ENCODE peak calls at places on chromosomes 16 and 17, in four cellular contexts. Z is astrocyte, J is fibroblast of lung, X is SK-N-SH. G is an unnamed sample. For H3K9me3, the result is how much of the 10 kb centered on the place peaks cover.

GRCh38 chr17:31548709-31549108 is 157.2 kb downstream of the RAB11FIP4 start:
- DNase-seq in Z (no peak), J (no peak), X (peak), G (no peak)

GRCh38 chr17:28398280-28398981 is 7.6 kb downstream of the SLC46A1 start:
- DNase-seq in X (no peak), J (no peak), Z (no peak), G (no peak)

GRCh38 chr17:10171581-10171981 is 26.8 kb downstream of the GAS7 start:
- DNase-seq in J (no peak), Z (no peak), X (no peak), G (peak)

GRCh38 chr17:29608986-29609385 is 13.7 kb downstream of the CORO6 start:
- DNase-seq in J (no peak), X (no peak), Z (no peak), G (no peak)

GRCh38 chr16:53078765-53079484 is 24.1 kb downstream of the CHD9 start:
- DNase-seq in X (no peak), J (no peak), Z (no peak), G (no peak)

GRCh38 chr17:17419621-17420020 is 57.2 kb upstream of the MED9 start:
- DNase-seq in X (no peak), Z (no peak), J (no peak), G (no peak)

GRCh38 chr16:89013692-89014455 is 36.9 kb upstream of the CBFA2T3 start:
- DNase-seq in Z (no peak), X (no peak), J (no peak), G (no peak)

GRCh38 chr16:80230328-80231117 is 310.3 kb upstream of the DYNLRB2 start:
- DNase-seq in Z (peak), J (peak), X (no peak), G (no peak)

GRCh38 chr16:84868829-84869457 is 49.2 kb downstream of the CRISPLD2 start:
- DNase-seq in J (no peak), X (no peak), Z (no peak), G (no peak)

GRCh38 chr17:19991252-19991885 is 13.7 kb upstream of the AKAP10 start:
- DNase-seq in Z (no peak), J (no peak), X (no peak), G (no peak)

GRCh38 chr17:750431-751037 is 1.5 kb downstream of the GEMIN4 start:
- DNase-seq in Z (no peak), J (no peak), X (no peak), G (no peak)

GRCh38 chr16:85005278-85006069 is 5.9 kb downstream of the ZDHHC7 start:
- DNase-seq in Z (peak), X (no peak), J (peak), G (no peak)

GRCh38 chr17:296382-296781 is 56.2 kb downstream of the RPH3AL start:
- DNase-seq in J (no peak), Z (no peak), X (no peak), G (no peak)

GRCh38 chr16:82835487-82836160 is 208.9 kb downstream of the CDH13 start:
- DNase-seq in Z (no peak), J (peak), X (no peak), G (no peak)

GRCh38 chr17:76685366-76685765 is 25.4 kb downstream of the MXRA7 start:
- DNase-seq in J (no peak), X (no peak), Z (no peak), G (no peak)

GRCh38 chr16:83552193-83552592 is 255.6 kb upstream of the HSBP1 start:
- DNase-seq in J (peak), Z (peak), X (no peak), G (no peak)

GRCh38 chr16:88527186-88527936 is 42.8 kb upstream of the ZC3H18 start:
- DNase-seq in X (peak), Z (peak), J (peak), G (peak)

GRCh38 chr16:81723098-81723723 is 55.9 kb upstream of the PLCG2 start:
- DNase-seq in Z (peak), J (peak), X (peak), G (peak)

GRCh38 chr17:78049609-78050008 is 78.9 kb downstream of the TMC6 start:
- DNase-seq in X (no peak), J (no peak), Z (no peak), G (no peak)

GRCh38 chr17:33676444-33676843 is 383.3 kb upstream of the ASIC2 start:
- DNase-seq in J (no peak), X (no peak), Z (no peak), G (no peak)

GRCh38 chr17:72839086-72839728 is 253.3 kb downstream of the SLC39A11 start:
- DNase-seq in X (no peak), J (peak), Z (peak), G (no peak)

GRCh38 chr17:73196500-73196899 is 3.6 kb downstream of the COG1 start:
- DNase-seq in X (no peak), Z (no peak), J (peak), G (peak)

GRCh38 chr17:72373910-72374741 is 253.3 kb downstream of the SOX9 start:
- DNase-seq in Z (peak), J (peak), X (peak), G (peak)

GRCh38 chr16:29784901-29785500 is 5.5 kb upstream of the KIF22 start:
- DNase-seq in X (no peak), J (peak), Z (peak), G (peak)

GRCh38 chr16:78524066-78524595 is 424.7 kb downstream of the WWOX start:
- DNase-seq in X (no peak), J (peak), Z (no peak), G (no peak)

GRCh38 chr17:9427460-9428315 is 147.9 kb downstream of the STX8 start:
- DNase-seq in Z (no peak), J (no peak), X (no peak), G (no peak)

GRCh38 chr17:78315355-78316114 is 44.3 kb downstream of the SOCS3 start:
- DNase-seq in Z (peak), J (peak), X (peak), G (no peak)

GRCh38 chr16:17470871-17471744 is at the start of gene XYLT1:
- DNase-seq in Z (peak), X (peak), J (peak), G (peak)

GRCh38 chr17:11944587-11944986 is 52.7 kb downstream of the ZNF18 start:
- DNase-seq in J (peak), X (no peak), Z (peak), G (no peak)

GRCh38 chr17:14741516-14741915 is 440.6 kb downstream of the HS3ST3B1 start:
- DNase-seq in J (no peak), X (no peak), Z (no peak), G (peak)

GRCh38 chr17:78568494-78569115 is 8.6 kb downstream of the DNAH17 start:
- DNase-seq in J (peak), Z (peak), X (peak), G (peak)

GRCh38 chr16:2963611-2964415 is at the start of gene KREMEN2:
- DNase-seq in J (no peak), X (peak), Z (no peak), G (no peak)

GRCh38 chr17:44007346-44008204 is 3.2 kb downstream of the NAGS start:
- DNase-seq in X (peak), Z (no peak), J (peak), G (no peak)
- TF ChIP-seq CTCF in X (peak), Z (no peak), J (no peak), G (no peak)

GRCh38 chr17:21688293-21688949 is 3.9 kb upstream of the KCNJ18 start:
- DNase-seq in Z (no peak), J (no peak), X (no peak), G (no peak)

GRCh38 chr17:21689604-21690003 is 2.7 kb upstream of the KCNJ18 start:
- DNase-seq in J (peak), Z (peak), X (no peak), G (no peak)

GRCh38 chr17:21686165-21687015 is 5.9 kb upstream of the KCNJ18 start:
- DNase-seq in X (no peak), J (peak), Z (no peak), G (no peak)

GRCh38 chr17:21687136-21687953 is 5.0 kb upstream of the KCNJ18 start:
- DNase-seq in Z (no peak), X (no peak), J (no peak), G (no peak)
- H3K9me3 ChIP-seq in Z (under half), X (under half), J (under half), G (under half)

DNA sequence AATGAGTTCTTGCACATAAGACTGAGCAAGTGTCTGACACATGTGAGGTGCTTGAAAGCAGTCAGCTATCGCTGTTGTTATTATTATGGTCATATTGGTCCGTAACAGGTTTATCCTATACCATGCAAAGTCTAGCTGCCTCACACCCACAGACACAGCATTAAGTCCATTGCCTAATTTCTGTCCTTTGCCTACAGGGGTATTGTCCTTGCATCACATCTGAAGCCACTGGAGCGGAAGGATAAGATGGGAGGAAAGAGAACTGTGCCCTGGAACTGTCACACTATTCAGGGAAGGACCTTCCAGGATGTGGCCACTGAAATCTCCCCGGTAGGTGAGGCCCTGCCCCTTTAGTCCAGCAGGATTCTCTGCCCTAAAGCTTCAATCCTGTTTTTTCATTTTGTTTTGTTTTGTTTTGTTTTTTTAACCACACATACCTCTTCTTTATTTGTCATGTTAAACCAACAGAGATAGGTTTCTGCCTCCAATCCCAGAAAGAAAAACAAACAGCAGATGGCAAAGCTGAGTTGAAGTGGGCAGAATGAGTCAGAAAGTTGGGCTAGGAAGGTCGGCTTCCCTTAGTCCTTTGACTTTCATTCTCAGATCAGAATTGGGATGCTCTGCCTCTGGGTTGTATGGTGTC is 2.2 kb upstream of the EFTUD2 start:
- DNase-seq in X (no peak), J (peak), Z (peak), G (peak)
- TF ChIP-seq CTCF in X (peak), J (peak), Z (no peak), G (peak)

DNA sequence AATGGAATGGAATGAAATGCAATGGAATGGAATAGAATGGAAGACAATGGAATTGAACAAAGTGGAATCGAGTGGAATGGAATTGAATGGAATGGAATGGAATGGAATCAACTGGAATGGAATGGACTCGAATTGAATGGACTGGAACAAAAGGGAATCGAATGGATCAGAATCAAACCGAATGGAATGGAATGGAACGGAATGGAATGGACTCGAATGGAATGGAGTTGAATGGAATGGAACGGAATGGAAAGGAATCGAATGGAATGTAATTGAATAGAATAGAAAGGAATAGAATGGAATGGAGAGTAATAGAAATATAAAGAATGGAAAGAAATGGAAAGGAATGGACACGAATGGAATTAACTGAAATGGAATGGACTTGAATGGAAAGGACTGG is 475.2 kb upstream of the WSB1 start:
- DNase-seq in X (no peak), Z (peak), J (peak), G (no peak)
- H3K9me3 ChIP-seq in X (under half), Z (half or more), J (under half), G (under half)

GRCh38 chr16:65697061-65697460 is 575.2 kb upstream of the CDH11 start:
- DNase-seq in X (no peak), Z (no peak), J (no peak), G (peak)
- TF ChIP-seq CTCF in X (peak), Z (no peak), J (peak), G (peak)

DNA sequence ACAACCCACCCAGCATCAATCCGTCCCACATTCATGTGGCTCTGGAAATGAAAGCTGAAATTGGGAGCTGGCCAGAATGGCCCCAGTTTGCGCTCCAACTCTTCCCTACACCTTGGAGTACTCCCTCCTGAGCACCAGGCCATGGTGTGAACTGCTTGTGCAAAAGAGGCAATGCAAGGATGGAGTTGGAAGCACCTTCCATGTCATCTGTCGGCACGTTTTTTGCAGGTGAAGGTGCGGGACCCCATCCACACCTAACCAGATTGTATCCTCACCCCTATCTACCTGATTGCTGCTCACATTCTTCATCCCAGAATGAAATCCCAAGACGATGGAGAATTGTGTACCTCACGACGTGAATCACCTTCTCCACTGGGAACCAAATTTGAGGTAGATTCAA is 136.6 kb upstream of the WSB1 start:
- DNase-seq in Z (no peak), J (no peak), X (no peak), G (no peak)
- H3K9me3 ChIP-seq in Z (under half), J (under half), X (under half), G (under half)

DNA sequence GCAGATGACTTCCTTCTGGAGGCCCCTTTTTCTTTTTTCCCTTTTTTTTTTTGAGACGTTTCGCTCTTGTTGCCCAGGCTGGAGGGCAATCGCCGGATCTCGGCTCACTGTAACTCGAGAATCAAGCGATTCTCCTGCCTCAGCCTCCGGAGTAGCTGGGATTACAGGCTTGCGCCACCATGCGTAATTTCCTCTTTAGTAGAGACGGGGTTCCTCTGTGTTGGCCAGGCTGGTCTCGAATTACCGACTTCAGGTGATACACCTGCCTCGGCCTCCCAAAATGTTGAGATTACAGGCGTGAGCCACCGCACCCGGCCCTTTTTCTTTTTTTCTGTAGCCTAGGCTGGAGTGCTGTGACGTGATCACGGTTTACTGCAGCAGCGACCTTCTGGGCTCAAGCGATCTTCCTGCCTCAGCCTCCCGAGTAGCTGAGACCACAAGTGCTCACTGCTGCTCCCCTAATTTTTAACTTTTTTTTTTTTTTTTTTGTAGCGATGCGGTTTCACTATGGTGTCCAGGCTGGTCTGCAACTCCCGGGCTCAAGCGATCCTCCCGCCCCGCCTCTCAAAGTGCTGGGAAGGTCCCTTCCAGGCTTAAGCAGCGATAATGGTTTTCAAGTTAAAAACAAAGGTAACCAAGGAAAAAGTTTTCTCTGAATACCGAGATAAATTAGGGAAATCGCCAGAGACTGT is 956 bp upstream of the IST1 start:
- DNase-seq in X (peak), Z (peak), J (peak), G (peak)
- TF ChIP-seq CTCF in X (peak), Z (no peak), J (no peak), G (no peak)

GRCh38 chr16:23651943-23652468 is 10.7 kb downstream of the DCTN5 start:
- DNase-seq in Z (no peak), J (no peak), X (no peak), G (no peak)
- H3K9me3 ChIP-seq in Z (under half), J (under half), X (under half), G (under half)

G was measured in cardiac muscle cell.